ENCODE peak calls at places on chromosomes 7 and 10, in nine cellular contexts. L is HCT116, H is suprapubic skin, E is ovary, P is transverse colon, W is right lobe of liver, F is uterus, R is body of pancreas, I is NB4. N is an unnamed sample.
A peak's percentile ranks its signal among the peaks of the same experiment; 100 is the strongest.

GRCh38 chr10:17736223-17736622 is 15.8 kb upstream of the TMEM236 start:
- DNase-seq in W (no peak), L (no peak), I (no peak), H (no peak), R (no peak), E (no peak), P (no peak), F (no peak), N (no peak)

GRCh38 chr7:150944066-150945042 is 33.8 kb downstream of the KCNH2 start:
- DNase-seq in L (no peak), R (no peak), E (no peak), I (peak; percentile 78), W (no peak), H (peak; percentile 59), F (no peak), P (no peak), N (peak; percentile 81)

GRCh38 chr7:87797798-87798403 is 78.3 kb downstream of the SLC25A40 start:
- DNase-seq in E (no peak), F (no peak), P (no peak), L (peak; percentile 35), R (no peak), H (no peak), W (no peak), I (peak; percentile 76), N (no peak)

GRCh38 chr7:77696643-77697534 is 630 bp downstream of the RSBN1L start:
- DNase-seq in F (peak; percentile 49), L (no peak), E (peak; percentile 70), R (peak; percentile 63), I (peak; percentile 84), H (peak; percentile 89), W (peak; percentile 59), P (peak; percentile 59), N (peak; percentile 91)

GRCh38 chr10:72243822-72244437 is 27.9 kb upstream of the ASCC1 start:
- DNase-seq in F (peak; percentile 83), R (no peak), L (no peak), I (no peak), P (peak; percentile 71), W (no peak), E (peak; percentile 52), H (peak; percentile 89), N (peak; percentile 91)

GRCh38 chr7:71633571-71634008 is 501.6 kb downstream of the GALNT17 start:
- DNase-seq in L (no peak), R (no peak), I (peak; percentile 49), H (peak; percentile 53), E (no peak), F (no peak), P (no peak), W (no peak), N (no peak)

GRCh38 chr7:102439963-102440795 is 6.8 kb downstream of the ORAI2 start:
- DNase-seq in L (peak; percentile 79), F (peak; percentile 68), H (no peak), R (no peak), E (no peak), P (no peak), W (peak; percentile 72), I (no peak), N (no peak)

GRCh38 chr10:123140983-123141390 is 5.2 kb downstream of the HMX3 start:
- DNase-seq in F (no peak), R (no peak), W (no peak), E (no peak), L (no peak), H (no peak), P (no peak), I (no peak), N (no peak)

GRCh38 chr7:36896418-36896817 is 172.1 kb upstream of the AOAH start:
- DNase-seq in F (no peak), E (no peak), P (no peak), W (no peak), R (no peak), I (no peak), L (no peak), H (no peak), N (no peak)

GRCh38 chr7:130721486-130722277 is 12.3 kb downstream of the KLF14 start:
- DNase-seq in W (peak; percentile 60), L (peak; percentile 70), F (peak; percentile 67), P (peak; percentile 55), R (peak; percentile 75), E (peak; percentile 79), I (peak; percentile 72), H (no peak), N (peak; percentile 55)

GRCh38 chr10:68633281-68633680 is 73.1 kb downstream of the TET1 start:
- DNase-seq in F (no peak), W (no peak), I (no peak), P (no peak), E (no peak), R (no peak), H (no peak), L (no peak), N (peak; percentile 34)

GRCh38 chr10:29619273-29619672 is 15.5 kb downstream of the SVIL start:
- DNase-seq in H (peak; percentile 6), W (no peak), R (no peak), L (no peak), E (no peak), I (no peak), P (no peak), F (peak; percentile 40), N (no peak)

GRCh38 chr10:29620112-29620690 is 14.6 kb downstream of the SVIL start:
- DNase-seq in W (no peak), I (no peak), L (no peak), P (no peak), H (peak; percentile 23), E (no peak), R (no peak), F (no peak), N (no peak)

GRCh38 chr10:29617880-29618340 is 16.9 kb downstream of the SVIL start:
- DNase-seq in L (no peak), I (no peak), W (no peak), F (peak; percentile 86), H (peak; percentile 69), E (peak; percentile 80), P (no peak), R (no peak), N (peak; percentile 62)

GRCh38 chr10:29616542-29616941 is 18.2 kb downstream of the SVIL start:
- DNase-seq in I (no peak), E (no peak), R (no peak), L (no peak), W (no peak), F (no peak), P (peak; percentile 42), H (peak; percentile 21), N (no peak)

DNA sequence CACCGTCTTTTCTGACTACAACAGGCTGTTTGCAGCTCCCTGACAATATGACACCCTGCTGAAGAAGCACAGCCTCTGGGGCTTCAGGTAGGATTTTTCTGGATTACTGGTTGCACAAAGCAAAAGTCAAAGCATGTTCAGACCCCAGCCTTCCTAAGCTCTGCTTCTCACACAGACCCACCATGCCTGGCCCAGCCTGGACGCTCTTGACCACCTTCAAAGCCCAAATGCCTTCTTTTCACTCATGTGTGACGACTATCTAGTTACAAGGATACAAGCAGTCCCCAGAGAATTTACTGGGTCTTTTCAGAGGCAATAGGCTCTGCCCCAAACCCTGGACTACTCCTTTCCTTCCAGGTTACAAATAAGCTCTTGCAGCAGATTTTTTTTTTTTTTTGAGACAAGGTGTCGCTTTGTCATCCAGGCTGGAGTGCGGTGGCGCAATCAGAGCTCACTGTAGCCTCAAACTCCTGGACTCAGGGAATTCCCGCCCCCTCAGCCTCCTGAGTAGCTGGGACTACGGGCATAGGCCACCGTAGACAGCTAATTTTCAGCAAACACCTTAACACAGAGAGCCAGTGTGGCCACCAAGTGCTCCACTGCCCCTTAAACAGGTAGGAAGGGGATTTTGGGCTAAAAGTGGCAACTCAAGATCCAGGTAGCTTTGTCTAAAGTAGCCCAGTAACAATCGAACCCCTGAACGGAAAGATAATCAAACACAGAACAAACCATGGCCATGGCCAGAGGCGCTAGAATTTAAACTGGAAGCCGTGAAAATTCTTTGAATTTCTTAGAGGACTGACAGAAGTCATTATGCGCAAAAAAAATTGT is 16.2 kb downstream of the SVIL start:
- DNase-seq in R (peak; percentile 42), W (peak; percentile 71), H (peak; percentile 76), F (peak; percentile 67), L (no peak), I (no peak), E (no peak), P (peak; percentile 71), N (no peak)
- H3K4me3 ChIP-seq in R (no peak overlapping the region), W (peak overlapping the region; percentile 30), H (no peak overlapping the region), F (no peak overlapping the region), L (no peak overlapping the region), I (no peak overlapping the region), E (peak overlapping the region; percentile 13), P (no peak overlapping the region), N (no peak overlapping the region)

GRCh38 chr10:121530481-121531075 is 67.7 kb downstream of the FGFR2 start:
- DNase-seq in I (no peak), H (no peak), P (no peak), F (no peak), E (no peak), R (no peak), L (no peak), W (no peak), N (peak; percentile 58)
- TF ChIP-seq POLR2A in I (no peak), H (no peak), P (no peak), F (no peak), E (no peak), R (no peak), L (no peak), W (no peak), N (no peak)

DNA sequence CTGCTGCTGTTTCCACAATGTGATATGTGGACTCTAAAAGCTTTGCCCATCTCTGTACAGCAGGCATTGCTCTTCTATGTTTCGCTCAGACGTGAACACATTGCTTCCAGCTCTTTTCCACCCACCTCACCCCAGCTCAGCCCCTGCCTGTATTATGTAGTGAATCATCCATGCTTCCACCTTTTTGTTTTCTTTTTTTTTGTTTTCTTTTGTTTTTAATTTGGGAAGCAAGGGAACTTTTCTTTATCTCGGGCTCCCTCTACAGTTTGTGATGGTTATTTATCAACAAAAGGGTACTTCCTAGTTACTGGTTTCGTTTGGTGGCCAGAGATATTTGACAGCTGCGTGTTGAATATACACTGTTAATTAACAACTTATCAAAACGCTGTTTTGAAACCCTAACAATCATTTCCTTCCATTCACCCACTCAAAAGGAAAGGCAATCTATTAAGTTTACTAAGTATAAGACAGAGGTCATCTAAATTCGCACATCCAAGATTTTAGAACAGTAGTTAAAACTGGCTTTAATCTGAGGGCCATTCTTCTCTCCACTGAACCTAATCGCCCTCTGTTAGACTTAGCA is 127.9 kb upstream of the STK17A start:
- DNase-seq in H (no peak), L (peak; percentile 19), P (no peak), F (no peak), R (no peak), W (no peak), E (no peak), I (peak; percentile 54), N (no peak)
- H3K4me3 ChIP-seq in H (no peak overlapping the region), L (no peak overlapping the region), P (no peak overlapping the region), F (no peak overlapping the region), R (no peak overlapping the region), W (no peak overlapping the region), E (no peak overlapping the region), I (no peak overlapping the region), N (no peak overlapping the region)

DNA sequence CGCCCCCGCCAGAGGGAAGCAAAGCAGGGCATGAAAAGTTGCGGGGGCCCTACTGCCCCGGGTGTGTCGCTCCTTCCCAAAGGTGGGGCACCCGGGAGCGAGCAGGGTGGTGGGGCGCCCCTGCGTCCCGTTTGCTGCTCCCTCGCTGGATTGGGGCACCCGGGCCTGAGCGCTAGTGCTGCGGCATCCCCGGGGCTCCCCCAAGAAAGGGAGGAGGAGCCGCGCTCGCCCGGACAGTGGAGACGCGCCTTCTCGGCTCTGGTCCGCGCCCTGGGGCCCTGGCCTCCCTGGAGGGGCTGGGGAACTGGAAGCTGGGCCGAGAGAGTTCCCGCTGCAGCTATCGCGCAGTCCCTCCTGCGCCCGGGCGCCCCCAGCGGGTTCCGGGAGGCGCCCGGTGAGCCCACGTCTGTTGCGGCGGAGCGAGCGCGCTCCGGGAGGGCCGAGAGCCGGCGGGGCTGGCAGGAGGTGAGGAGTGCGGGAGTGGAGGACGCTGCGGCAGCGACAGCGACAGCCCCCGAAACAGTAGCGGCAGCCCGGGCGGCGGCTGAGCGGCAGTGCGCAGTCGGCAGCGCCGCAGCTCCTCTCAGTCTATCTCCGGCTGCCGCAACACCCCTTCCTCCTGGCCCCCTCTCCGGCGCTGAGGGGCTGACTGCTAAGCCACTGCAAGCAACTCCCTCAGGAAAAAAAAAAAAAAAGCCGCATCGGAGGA is 505 bp upstream of the BMPER start:
- DNase-seq in H (no peak), E (peak; percentile 61), I (no peak), R (no peak), P (peak; percentile 8), L (no peak), W (peak; percentile 49), F (peak; percentile 33), N (no peak)
- TF ChIP-seq POLR2A in H (no peak), E (no peak), I (no peak), R (no peak), P (no peak), L (no peak), W (no peak), F (no peak), N (no peak)